ENCODE peak calls at places on chromosomes 6 and 20, in four cellular contexts. One of them, this sample, is unnamed.

GRCh38 chr6:126181173-126181741 is 158.7 kb upstream of the CENPW start:
- DNase-seq in fibroblast of lung: no peak
- DNase-seq in mammary epithelial cell: peak
- DNase-seq in A549: no peak
- DNase-seq in this sample: peak

GRCh38 chr6:105591053-105591452 is 188.2 kb upstream of the PREP start:
- DNase-seq in fibroblast of lung: peak
- DNase-seq in mammary epithelial cell: peak
- DNase-seq in A549: peak
- DNase-seq in this sample: peak

GRCh38 chr6:112879920-112880413 is 532.8 kb downstream of the RFPL4B start:
- DNase-seq in fibroblast of lung: peak
- DNase-seq in mammary epithelial cell: no peak
- DNase-seq in A549: peak
- DNase-seq in this sample: no peak

GRCh38 chr20:38870733-38871559 is 55.3 kb upstream of the FAM83D start:
- DNase-seq in fibroblast of lung: peak
- DNase-seq in mammary epithelial cell: peak
- DNase-seq in A549: peak
- DNase-seq in this sample: peak

GRCh38 chr6:138527376-138528092 is 28.2 kb upstream of the NHSL1 start:
- DNase-seq in fibroblast of lung: peak
- DNase-seq in mammary epithelial cell: no peak
- DNase-seq in A549: no peak
- DNase-seq in this sample: no peak

GRCh38 chr6:53349209-53349693 is 501 bp upstream of the ELOVL5 start:
- DNase-seq in fibroblast of lung: no peak
- DNase-seq in mammary epithelial cell: no peak
- DNase-seq in A549: no peak
- DNase-seq in this sample: no peak

GRCh38 chr6:51678905-51679620 is 408.4 kb downstream of the PKHD1 start:
- DNase-seq in fibroblast of lung: no peak
- DNase-seq in mammary epithelial cell: peak
- DNase-seq in A549: no peak
- DNase-seq in this sample: peak

GRCh38 chr6:157764346-157765068 is 58.5 kb upstream of the SNX9 start:
- DNase-seq in fibroblast of lung: peak
- DNase-seq in mammary epithelial cell: peak
- DNase-seq in A549: peak
- DNase-seq in this sample: peak

GRCh38 chr6:36350681-36351091 is 14.0 kb upstream of the BNIP5 start:
- DNase-seq in fibroblast of lung: peak
- DNase-seq in mammary epithelial cell: peak
- DNase-seq in A549: no peak
- DNase-seq in this sample: no peak

GRCh38 chr20:32965581-32966373 is 38.5 kb downstream of the SUN5 start:
- DNase-seq in fibroblast of lung: no peak
- DNase-seq in mammary epithelial cell: no peak
- DNase-seq in A549: no peak
- DNase-seq in this sample: no peak

GRCh38 chr6:105711216-105711615 is 308.3 kb upstream of the PREP start:
- DNase-seq in fibroblast of lung: peak
- DNase-seq in mammary epithelial cell: peak
- DNase-seq in A549: no peak
- DNase-seq in this sample: no peak

GRCh38 chr6:111872521-111873177 is 603 bp downstream of the FYN start:
- DNase-seq in fibroblast of lung: peak
- DNase-seq in mammary epithelial cell: no peak
- DNase-seq in A549: no peak
- DNase-seq in this sample: no peak

GRCh38 chr6:136920216-136920857 is 1.8 kb upstream of the SLC35D3 start:
- DNase-seq in fibroblast of lung: no peak
- DNase-seq in mammary epithelial cell: no peak
- DNase-seq in A549: no peak
- DNase-seq in this sample: no peak

GRCh38 chr6:1222426-1223311 is 89.2 kb upstream of the FOXQ1 start:
- DNase-seq in fibroblast of lung: no peak
- DNase-seq in mammary epithelial cell: no peak
- DNase-seq in A549: no peak
- DNase-seq in this sample: no peak

GRCh38 chr6:41921712-41921998 is 356 bp downstream of the BYSL start:
- DNase-seq in fibroblast of lung: no peak
- DNase-seq in mammary epithelial cell: no peak
- DNase-seq in A549: no peak
- DNase-seq in this sample: no peak

GRCh38 chr20:58621906-58622548 is 29.1 kb upstream of the STX16 start:
- DNase-seq in fibroblast of lung: no peak
- DNase-seq in mammary epithelial cell: no peak
- DNase-seq in A549: peak
- DNase-seq in this sample: no peak

GRCh38 chr6:151300267-151300930 is 60.6 kb downstream of the AKAP12 start:
- DNase-seq in fibroblast of lung: no peak
- DNase-seq in mammary epithelial cell: no peak
- DNase-seq in A549: no peak
- DNase-seq in this sample: no peak

GRCh38 chr6:80095600-80095999 is 10.9 kb upstream of the BCKDHB start:
- DNase-seq in fibroblast of lung: no peak
- DNase-seq in mammary epithelial cell: no peak
- DNase-seq in A549: no peak
- DNase-seq in this sample: no peak

GRCh38 chr6:84033523-84034451 is at the start of gene MRAP2:
- DNase-seq in fibroblast of lung: peak
- DNase-seq in mammary epithelial cell: peak
- DNase-seq in A549: peak
- DNase-seq in this sample: no peak

GRCh38 chr20:24587384-24588046 is 118.1 kb downstream of the SYNDIG1 start:
- DNase-seq in fibroblast of lung: no peak
- DNase-seq in mammary epithelial cell: no peak
- DNase-seq in A549: no peak
- DNase-seq in this sample: no peak

GRCh38 chr6:105713474-105714118 is 310.7 kb upstream of the PREP start:
- DNase-seq in fibroblast of lung: no peak
- DNase-seq in mammary epithelial cell: no peak
- DNase-seq in A549: peak
- DNase-seq in this sample: no peak

GRCh38 chr6:5191222-5191621 is 69.5 kb downstream of the LYRM4 start:
- DNase-seq in fibroblast of lung: peak
- DNase-seq in mammary epithelial cell: no peak
- DNase-seq in A549: no peak
- DNase-seq in this sample: no peak

GRCh38 chr6:9159051-9159450 is 723.7 kb upstream of the SLC35B3 start:
- DNase-seq in fibroblast of lung: no peak
- DNase-seq in mammary epithelial cell: no peak
- DNase-seq in A549: no peak
- DNase-seq in this sample: no peak

GRCh38 chr6:158408552-158409130 is 96.4 kb downstream of the TULP4 start:
- DNase-seq in fibroblast of lung: peak
- DNase-seq in mammary epithelial cell: no peak
- DNase-seq in A549: no peak
- DNase-seq in this sample: no peak

GRCh38 chr20:32003325-32003724 is 6.9 kb upstream of the CCM2L start:
- DNase-seq in fibroblast of lung: no peak
- DNase-seq in mammary epithelial cell: no peak
- DNase-seq in A549: no peak
- DNase-seq in this sample: no peak

GRCh38 chr6:160238234-160238633 is 20.4 kb downstream of the SLC22A2 start:
- DNase-seq in fibroblast of lung: peak
- DNase-seq in mammary epithelial cell: peak
- DNase-seq in A549: no peak
- DNase-seq in this sample: peak

GRCh38 chr6:138987299-138987642 is 782 bp downstream of the REPS1 start:
- DNase-seq in fibroblast of lung: peak
- DNase-seq in mammary epithelial cell: peak
- DNase-seq in A549: no peak
- DNase-seq in this sample: no peak

GRCh38 chr6:134967711-134968110 is 17.8 kb upstream of the ALDH8A1 start:
- DNase-seq in fibroblast of lung: no peak
- DNase-seq in mammary epithelial cell: no peak
- DNase-seq in A549: no peak
- DNase-seq in this sample: no peak
- H3K4me2 ChIP-seq in fibroblast of lung: no peak
- H3K4me2 ChIP-seq in mammary epithelial cell: no peak
- H3K4me2 ChIP-seq in A549: no peak
- H3K4me2 ChIP-seq in this sample: no peak

DNA sequence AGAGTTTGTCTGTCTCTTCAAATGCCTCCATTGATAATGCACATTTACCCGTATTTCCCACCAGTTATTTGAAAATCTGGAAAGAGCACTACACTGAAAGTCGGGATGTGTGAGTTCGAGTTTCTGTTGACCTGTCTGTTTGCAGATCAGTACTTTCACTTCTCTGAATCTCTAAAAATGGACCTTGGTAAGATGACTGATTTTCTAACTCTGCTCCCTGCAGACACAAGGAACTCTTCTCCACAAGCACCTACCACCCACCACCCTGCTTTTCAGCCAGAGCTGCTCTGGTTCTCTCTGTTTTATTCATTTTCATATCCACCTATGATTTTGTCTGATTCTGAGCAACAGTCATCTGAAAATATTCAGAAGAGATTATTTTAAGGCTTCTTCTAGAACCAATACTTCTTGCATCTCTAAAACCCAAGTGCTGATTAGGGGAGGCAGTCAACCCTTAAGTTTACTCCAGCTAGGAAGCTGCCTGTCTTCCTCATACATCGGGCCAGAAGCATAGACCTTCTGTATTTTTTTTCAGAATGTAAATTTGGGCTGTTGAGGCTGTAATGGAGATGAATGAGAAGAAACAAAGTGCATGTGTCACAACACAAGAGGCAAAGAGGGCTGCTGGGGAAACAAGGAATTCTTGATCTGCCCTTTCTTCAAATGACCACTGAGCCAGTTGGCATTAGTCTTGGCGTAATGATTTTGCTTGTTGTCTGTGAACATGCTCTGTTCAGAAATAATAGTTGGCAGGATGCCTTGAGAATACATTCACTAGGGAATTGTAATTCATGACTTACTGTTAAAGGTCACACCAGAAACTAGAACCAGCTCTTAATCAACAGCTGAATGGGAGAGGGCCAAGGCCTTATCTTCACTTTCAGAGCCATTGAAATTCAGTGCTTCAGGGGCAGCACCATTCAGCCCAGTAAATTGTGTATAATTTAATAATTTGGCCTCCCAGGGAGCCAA is 85.4 kb upstream of the MYLIP start:
- DNase-seq in fibroblast of lung: no peak
- DNase-seq in mammary epithelial cell: no peak
- DNase-seq in A549: no peak
- DNase-seq in this sample: no peak
- H3K4me2 ChIP-seq in fibroblast of lung: no peak
- H3K4me2 ChIP-seq in mammary epithelial cell: no peak
- H3K4me2 ChIP-seq in A549: no peak
- H3K4me2 ChIP-seq in this sample: no peak

GRCh38 chr6:69632932-69633331 is 163.9 kb downstream of the LMBRD1 start:
- DNase-seq in fibroblast of lung: no peak
- DNase-seq in mammary epithelial cell: no peak
- DNase-seq in A549: no peak
- DNase-seq in this sample: no peak

GRCh38 chr6:69627625-69628024 is 169.2 kb downstream of the LMBRD1 start:
- DNase-seq in fibroblast of lung: no peak
- DNase-seq in mammary epithelial cell: no peak
- DNase-seq in A549: no peak
- DNase-seq in this sample: no peak

GRCh38 chr6:69630767-69631166 is 166.0 kb downstream of the LMBRD1 start:
- DNase-seq in fibroblast of lung: no peak
- DNase-seq in mammary epithelial cell: no peak
- DNase-seq in A549: no peak
- DNase-seq in this sample: no peak

GRCh38 chr6:69631552-69632346 is 165.1 kb downstream of the LMBRD1 start:
- DNase-seq in fibroblast of lung: peak
- DNase-seq in mammary epithelial cell: no peak
- DNase-seq in A549: no peak
- DNase-seq in this sample: no peak
- H3K4me2 ChIP-seq in fibroblast of lung: no peak
- H3K4me2 ChIP-seq in mammary epithelial cell: no peak
- H3K4me2 ChIP-seq in A549: no peak
- H3K4me2 ChIP-seq in this sample: no peak

GRCh38 chr20:35518975-35519374 is 10.5 kb downstream of the C20orf173 start:
- DNase-seq in fibroblast of lung: no peak
- DNase-seq in mammary epithelial cell: no peak
- DNase-seq in A549: no peak
- DNase-seq in this sample: no peak
- H3K4me2 ChIP-seq in fibroblast of lung: no peak
- H3K4me2 ChIP-seq in mammary epithelial cell: no peak
- H3K4me2 ChIP-seq in A549: no peak
- H3K4me2 ChIP-seq in this sample: no peak

GRCh38 chr20:62362590-62362940 is 4.5 kb downstream of the LAMA5 start:
- DNase-seq in fibroblast of lung: no peak
- DNase-seq in mammary epithelial cell: no peak
- DNase-seq in A549: no peak
- DNase-seq in this sample: no peak
- H3K4me2 ChIP-seq in fibroblast of lung: no peak
- H3K4me2 ChIP-seq in mammary epithelial cell: peak
- H3K4me2 ChIP-seq in A549: peak
- H3K4me2 ChIP-seq in this sample: peak

GRCh38 chr6:135722182-135722581 is 129.3 kb upstream of the PDE7B start:
- DNase-seq in fibroblast of lung: peak
- DNase-seq in mammary epithelial cell: peak
- DNase-seq in A549: peak
- DNase-seq in this sample: peak

GRCh38 chr6:135728589-135728988 is 122.9 kb upstream of the PDE7B start:
- DNase-seq in fibroblast of lung: no peak
- DNase-seq in mammary epithelial cell: no peak
- DNase-seq in A549: no peak
- DNase-seq in this sample: no peak

GRCh38 chr6:135722679-135723078 is 128.8 kb upstream of the PDE7B start:
- DNase-seq in fibroblast of lung: peak
- DNase-seq in mammary epithelial cell: peak
- DNase-seq in A549: peak
- DNase-seq in this sample: peak
- H3K4me2 ChIP-seq in fibroblast of lung: peak
- H3K4me2 ChIP-seq in mammary epithelial cell: peak
- H3K4me2 ChIP-seq in A549: peak
- H3K4me2 ChIP-seq in this sample: peak

GRCh38 chr20:16576219-16576618 is 3.0 kb upstream of the KIF16B start:
- DNase-seq in fibroblast of lung: no peak
- DNase-seq in mammary epithelial cell: no peak
- DNase-seq in A549: peak
- DNase-seq in this sample: no peak
- H3K4me2 ChIP-seq in fibroblast of lung: no peak
- H3K4me2 ChIP-seq in mammary epithelial cell: no peak
- H3K4me2 ChIP-seq in A549: peak
- H3K4me2 ChIP-seq in this sample: no peak

This sample was measured in PC-3.